ENCODE peak calls at places on chromosomes 1 and 21, in four cellular contexts. One of them, this sample, is unnamed.

GRCh38 chr1:23444104-23444533 is 19.6 kb upstream of the TCEA3 start:
- DNase-seq in HL-60: no peak
- DNase-seq in GM12878: no peak
- DNase-seq in K562: no peak
- DNase-seq in this sample: no peak

GRCh38 chr21:15682182-15682895 is 47.4 kb upstream of the USP25 start:
- DNase-seq in K562: no peak
- DNase-seq in HL-60: peak
- DNase-seq in GM12878: no peak
- DNase-seq in this sample: no peak

GRCh38 chr1:225424562-225425210 is 3.2 kb downstream of the LBR start:
- DNase-seq in K562: no peak
- DNase-seq in HL-60: no peak
- DNase-seq in GM12878: no peak
- DNase-seq in this sample: no peak

GRCh38 chr1:153805929-153806750 is 30.9 kb downstream of the SLC27A3 start:
- DNase-seq in K562: no peak
- DNase-seq in GM12878: no peak
- DNase-seq in HL-60: peak
- DNase-seq in this sample: no peak

GRCh38 chr1:155173478-155174333 is at the start of gene TRIM46:
- DNase-seq in K562: peak
- DNase-seq in HL-60: peak
- DNase-seq in GM12878: no peak
- DNase-seq in this sample: peak

GRCh38 chr1:226937940-226938725 is 2.0 kb upstream of the COQ8A start:
- DNase-seq in K562: no peak
- DNase-seq in GM12878: no peak
- DNase-seq in HL-60: peak
- DNase-seq in this sample: no peak

GRCh38 chr1:23577056-23577985 is 18.0 kb upstream of the ID3 start:
- DNase-seq in HL-60: no peak
- DNase-seq in K562: peak
- DNase-seq in GM12878: peak
- DNase-seq in this sample: no peak

GRCh38 chr1:62746086-62746808 is 37.7 kb upstream of the ATG4C start:
- DNase-seq in GM12878: no peak
- DNase-seq in HL-60: no peak
- DNase-seq in K562: no peak
- DNase-seq in this sample: no peak

GRCh38 chr1:17564458-17565393 is 25.2 kb downstream of the ARHGEF10L start:
- DNase-seq in GM12878: no peak
- DNase-seq in HL-60: no peak
- DNase-seq in K562: no peak
- DNase-seq in this sample: no peak

GRCh38 chr1:247087256-247087655 is 8.6 kb upstream of the ZNF670 start:
- DNase-seq in GM12878: no peak
- DNase-seq in HL-60: no peak
- DNase-seq in K562: no peak
- DNase-seq in this sample: no peak

GRCh38 chr1:170618418-170618817 is 45.5 kb upstream of the PRRX1 start:
- DNase-seq in GM12878: no peak
- DNase-seq in HL-60: no peak
- DNase-seq in K562: no peak
- DNase-seq in this sample: no peak

GRCh38 chr1:99590578-99591209 is 55.2 kb upstream of the PALMD start:
- DNase-seq in HL-60: no peak
- DNase-seq in GM12878: no peak
- DNase-seq in K562: no peak
- DNase-seq in this sample: no peak

GRCh38 chr1:55580845-55581332 is 365.7 kb upstream of the USP24 start:
- DNase-seq in K562: no peak
- DNase-seq in HL-60: no peak
- DNase-seq in GM12878: no peak
- DNase-seq in this sample: no peak

GRCh38 chr1:21931171-21932093 is 5.7 kb downstream of the HSPG2 start:
- DNase-seq in GM12878: no peak
- DNase-seq in K562: peak
- DNase-seq in HL-60: no peak
- DNase-seq in this sample: no peak

GRCh38 chr1:230090194-230090711 is 23.2 kb downstream of the GALNT2 start:
- DNase-seq in GM12878: no peak
- DNase-seq in K562: no peak
- DNase-seq in HL-60: no peak
- DNase-seq in this sample: no peak

GRCh38 chr1:225447649-225448048 is 19.8 kb upstream of the LBR start:
- DNase-seq in GM12878: no peak
- DNase-seq in HL-60: no peak
- DNase-seq in K562: no peak
- DNase-seq in this sample: no peak

GRCh38 chr1:120178799-120179419 is 2.6 kb upstream of the SEC22B start:
- DNase-seq in GM12878: no peak
- DNase-seq in HL-60: no peak
- DNase-seq in K562: no peak
- DNase-seq in this sample: no peak

GRCh38 chr1:29498126-29499100 is 262.1 kb downstream of the PTPRU start:
- DNase-seq in K562: no peak
- DNase-seq in HL-60: no peak
- DNase-seq in GM12878: no peak
- DNase-seq in this sample: no peak

GRCh38 chr1:212981571-212982328 is 31.4 kb downstream of the VASH2 start:
- DNase-seq in HL-60: no peak
- DNase-seq in K562: no peak
- DNase-seq in GM12878: peak
- DNase-seq in this sample: no peak

GRCh38 chr1:150322310-150322709 is 977 bp downstream of the PRPF3 start:
- DNase-seq in GM12878: no peak
- DNase-seq in HL-60: peak
- DNase-seq in K562: no peak
- DNase-seq in this sample: no peak

GRCh38 chr1:115951552-115951951 is 24.8 kb upstream of the SLC22A15 start:
- DNase-seq in HL-60: peak
- DNase-seq in GM12878: no peak
- DNase-seq in K562: no peak
- DNase-seq in this sample: no peak

GRCh38 chr21:33071878-33072306 is 2.0 kb downstream of the OLIG1 start:
- DNase-seq in GM12878: no peak
- DNase-seq in HL-60: peak
- DNase-seq in K562: no peak
- DNase-seq in this sample: no peak

GRCh38 chr1:67853704-67854103 is 20.4 kb upstream of the GNG12 start:
- DNase-seq in HL-60: peak
- DNase-seq in GM12878: no peak
- DNase-seq in K562: peak
- DNase-seq in this sample: no peak

GRCh38 chr1:159826436-159827101 is at the start of gene SLAMF8:
- DNase-seq in K562: no peak
- DNase-seq in GM12878: peak
- DNase-seq in HL-60: peak
- DNase-seq in this sample: no peak

GRCh38 chr1:225918280-225918679 is 5.8 kb downstream of the PYCR2 start:
- DNase-seq in K562: no peak
- DNase-seq in GM12878: no peak
- DNase-seq in HL-60: no peak
- DNase-seq in this sample: no peak

GRCh38 chr1:230148768-230149469 is 81.9 kb downstream of the GALNT2 start:
- DNase-seq in HL-60: no peak
- DNase-seq in K562: no peak
- DNase-seq in GM12878: no peak
- DNase-seq in this sample: no peak

GRCh38 chr21:34180826-34181359 is 107.5 kb downstream of the MRPS6 start:
- DNase-seq in K562: no peak
- DNase-seq in HL-60: no peak
- DNase-seq in GM12878: no peak
- DNase-seq in this sample: no peak

GRCh38 chr1:159996653-159997052 is 35.1 kb downstream of the PIGM start:
- DNase-seq in K562: no peak
- DNase-seq in HL-60: no peak
- DNase-seq in GM12878: no peak
- DNase-seq in this sample: no peak

GRCh38 chr1:15406911-15407559 is 2.7 kb upstream of the EFHD2 start:
- DNase-seq in K562: no peak
- DNase-seq in GM12878: no peak
- DNase-seq in HL-60: no peak
- DNase-seq in this sample: no peak

GRCh38 chr1:1278620-1279019 is 1.6 kb upstream of the SCNN1D start:
- DNase-seq in HL-60: no peak
- DNase-seq in GM12878: no peak
- DNase-seq in K562: no peak
- DNase-seq in this sample: no peak

DNA sequence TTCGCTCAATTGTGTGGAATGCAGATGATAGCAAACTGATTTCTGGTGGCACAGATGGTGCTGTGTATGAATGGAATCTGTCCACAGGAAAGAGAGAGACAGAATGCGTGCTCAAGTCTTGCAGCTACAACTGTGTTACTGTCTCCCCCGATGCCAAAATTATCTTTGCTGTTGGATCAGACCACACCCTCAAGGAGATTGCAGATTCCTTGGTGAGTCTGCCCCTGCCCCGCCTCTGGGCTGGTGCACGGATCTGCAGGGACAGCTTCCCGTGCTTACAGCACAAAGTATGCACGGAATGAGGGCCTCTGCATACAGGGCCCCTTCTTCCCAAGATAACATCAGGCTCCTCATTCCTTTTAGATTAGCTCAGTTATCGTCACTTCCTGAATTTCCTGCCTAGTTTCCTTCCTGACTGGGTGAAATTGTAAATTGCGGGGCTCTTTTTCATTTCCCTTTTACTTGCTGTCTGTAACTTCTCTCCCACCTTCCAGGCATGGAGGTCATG is 34.6 kb downstream of the CFAP57 start:
- DNase-seq in GM12878: no peak
- DNase-seq in HL-60: no peak
- DNase-seq in K562: no peak
- DNase-seq in this sample: no peak
- TF ChIP-seq SPI1 in GM12878: peak
- TF ChIP-seq SPI1 in HL-60: peak
- TF ChIP-seq SPI1 in K562: peak
- TF ChIP-seq SPI1 in this sample: peak

GRCh38 chr1:91092503-91092902 is 70.7 kb upstream of the ZNF644 start:
- DNase-seq in K562: no peak
- DNase-seq in HL-60: no peak
- DNase-seq in GM12878: no peak
- DNase-seq in this sample: no peak

GRCh38 chr1:91099746-91100621 is 78.1 kb upstream of the ZNF644 start:
- DNase-seq in K562: peak
- DNase-seq in GM12878: no peak
- DNase-seq in HL-60: no peak
- DNase-seq in this sample: no peak

DNA sequence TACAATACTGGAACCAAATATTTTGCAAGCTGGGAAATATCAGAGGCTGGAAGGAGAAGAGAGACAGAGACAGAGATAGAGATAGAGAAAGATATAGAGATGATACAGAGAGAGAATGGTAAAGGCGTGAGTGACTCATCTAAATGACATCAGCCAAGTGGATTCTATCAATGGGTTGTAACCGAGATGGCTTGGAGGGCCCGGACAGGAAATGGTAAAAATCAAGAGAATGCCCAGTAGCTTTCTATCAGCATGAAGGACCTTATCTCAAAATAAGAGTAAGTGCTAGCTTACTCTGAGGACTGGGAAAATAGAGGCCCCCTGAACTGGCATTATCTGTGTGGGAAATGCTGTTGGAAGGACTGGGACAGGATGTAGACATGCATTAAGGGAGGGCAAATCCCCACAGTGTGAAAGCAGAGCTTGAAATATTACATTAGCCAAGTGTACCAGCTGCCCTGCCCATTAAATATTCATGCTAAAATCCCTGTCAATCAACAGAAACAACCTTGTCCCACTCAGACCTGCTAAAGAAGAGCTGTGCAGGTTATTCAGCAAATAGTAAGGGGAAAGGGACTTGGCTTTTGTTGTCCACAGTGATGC is 76.6 kb upstream of the ZNF644 start:
- DNase-seq in K562: no peak
- DNase-seq in GM12878: no peak
- DNase-seq in HL-60: no peak
- DNase-seq in this sample: no peak
- TF ChIP-seq SPI1 in K562: no peak
- TF ChIP-seq SPI1 in GM12878: no peak
- TF ChIP-seq SPI1 in HL-60: no peak
- TF ChIP-seq SPI1 in this sample: no peak

DNA sequence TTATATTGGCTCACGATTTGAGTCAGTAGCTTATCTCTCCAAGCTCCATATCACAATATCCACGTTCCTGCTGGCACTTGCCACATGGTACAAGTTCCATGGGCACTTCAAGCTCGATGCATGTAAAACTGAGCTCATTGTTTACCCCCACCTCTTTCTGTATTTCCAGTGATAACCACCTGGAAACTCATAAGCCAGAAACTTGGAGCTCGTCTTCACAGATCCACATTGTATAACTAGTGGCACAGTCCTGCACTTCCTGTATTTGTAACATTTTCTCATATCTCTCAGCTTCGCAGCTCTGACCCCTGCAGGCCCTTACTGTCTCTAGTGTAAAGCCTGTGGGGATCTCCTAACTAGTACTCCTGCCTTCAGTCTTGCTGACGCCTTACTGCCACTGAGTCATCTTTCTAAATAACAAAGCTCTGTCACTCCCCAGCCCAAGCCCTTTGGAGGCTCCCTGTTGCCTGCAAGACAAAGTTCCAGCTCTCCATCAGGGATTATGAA is 6.5 kb upstream of the C2CD4D start:
- DNase-seq in HL-60: no peak
- DNase-seq in K562: peak
- DNase-seq in GM12878: no peak
- DNase-seq in this sample: no peak
- TF ChIP-seq SPI1 in HL-60: peak
- TF ChIP-seq SPI1 in K562: peak
- TF ChIP-seq SPI1 in GM12878: peak
- TF ChIP-seq SPI1 in this sample: peak

GRCh38 chr1:94103608-94104007 is 17.3 kb downstream of the ABCA4 start:
- DNase-seq in K562: no peak
- DNase-seq in HL-60: no peak
- DNase-seq in GM12878: no peak
- DNase-seq in this sample: no peak

GRCh38 chr1:94100785-94101612 is 19.9 kb downstream of the ABCA4 start:
- DNase-seq in HL-60: no peak
- DNase-seq in K562: no peak
- DNase-seq in GM12878: no peak
- DNase-seq in this sample: no peak

GRCh38 chr1:94102126-94102525 is 18.8 kb downstream of the ABCA4 start:
- DNase-seq in GM12878: no peak
- DNase-seq in HL-60: no peak
- DNase-seq in K562: no peak
- DNase-seq in this sample: no peak

GRCh38 chr1:94100129-94100784 is 20.7 kb downstream of the ABCA4 start:
- DNase-seq in K562: no peak
- DNase-seq in HL-60: no peak
- DNase-seq in GM12878: no peak
- DNase-seq in this sample: no peak

DNA sequence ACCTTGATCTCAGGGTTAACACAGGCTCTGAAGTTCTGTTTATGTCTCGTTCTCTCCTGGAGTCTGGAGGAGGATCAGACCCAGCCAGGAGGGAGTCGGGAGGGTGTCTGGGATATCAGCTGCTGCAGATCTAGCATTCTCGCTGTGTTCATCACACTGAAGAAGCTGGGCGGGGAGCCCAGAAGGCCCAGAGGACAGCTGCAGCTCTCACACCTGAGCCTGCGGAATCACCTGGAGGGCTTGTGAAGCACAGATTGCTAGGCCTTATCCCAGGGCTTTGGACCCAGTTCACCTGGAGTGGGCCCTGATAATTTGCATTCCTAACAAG is 19.4 kb downstream of the ABCA4 start:
- DNase-seq in GM12878: no peak
- DNase-seq in HL-60: no peak
- DNase-seq in K562: no peak
- DNase-seq in this sample: no peak
- TF ChIP-seq SPI1 in GM12878: no peak
- TF ChIP-seq SPI1 in HL-60: no peak
- TF ChIP-seq SPI1 in K562: no peak
- TF ChIP-seq SPI1 in this sample: no peak